ENCODE peak calls at places on chromosome X, in five cellular contexts. O is thoracic aorta, C is GM23248, U is neuronal stem cell, W is mesendoderm. D is an unnamed sample.

GRCh38 chrX:72029473-72030411 is 102.0 kb downstream of the RTL5 start:
- DNase-seq in O (no peak), U (no peak), W (no peak), C (peak; percentile 83), D (no peak)

GRCh38 chrX:63275127-63275526 is 76.0 kb downstream of the SPIN4 start:
- DNase-seq in U (no peak), C (peak; percentile 52), W (peak; percentile 34), O (no peak), D (no peak)

GRCh38 chrX:14030248-14030592 is 528 bp upstream of the GEMIN8 start:
- DNase-seq in U (no peak), O (no peak), W (no peak), C (peak; percentile 78), D (no peak)

GRCh38 chrX:50497067-50497466 is 26.4 kb upstream of the DGKK start:
- DNase-seq in U (peak; percentile 20), W (peak; percentile 18), O (no peak), C (no peak), D (no peak)

GRCh38 chrX:22730542-22730941 is 269.2 kb upstream of the DDX53 start:
- DNase-seq in C (no peak), W (peak; percentile 21), U (no peak), O (no peak), D (no peak)

GRCh38 chrX:130680164-130681035 is 222.6 kb downstream of the ENOX2 start:
- DNase-seq in W (no peak), C (peak; percentile 25), O (no peak), U (no peak), D (no peak)

GRCh38 chrX:37712458-37712857 is 26.9 kb downstream of the XK start:
- DNase-seq in U (no peak), C (peak; percentile 3), O (no peak), W (no peak), D (no peak)

GRCh38 chrX:139044680-139045079 is 333.2 kb upstream of the FGF13 start:
- DNase-seq in W (no peak), U (no peak), C (no peak), O (no peak), D (no peak)

GRCh38 chrX:119495734-119496520 is 27.7 kb downstream of the SLC25A5 start:
- DNase-seq in C (no peak), W (no peak), O (no peak), U (no peak), D (no peak)

GRCh38 chrX:97547873-97548578 is 664.3 kb downstream of the RPA4 start:
- DNase-seq in U (no peak), O (no peak), W (peak; percentile 2), C (no peak), D (no peak)

GRCh38 chrX:107753186-107753585 is 22.4 kb downstream of the TSC22D3 start:
- DNase-seq in C (no peak), O (no peak), W (no peak), U (no peak), D (no peak)

GRCh38 chrX:95318882-95319281 is 1365.8 kb upstream of the DIAPH2 start:
- DNase-seq in W (peak; percentile 59), U (no peak), O (no peak), C (peak; percentile 2), D (no peak)

GRCh38 chrX:139106111-139106510 is 394.6 kb upstream of the FGF13 start:
- DNase-seq in U (no peak), C (peak; percentile 78), W (peak; percentile 18), O (no peak), D (no peak)

GRCh38 chrX:10787264-10787663 is 166.9 kb upstream of the MID1 start:
- DNase-seq in W (no peak), U (no peak), C (no peak), O (no peak), D (no peak)

GRCh38 chrX:54818221-54818620 is 10.7 kb downstream of the MAGED2 start:
- DNase-seq in W (no peak), O (no peak), U (no peak), C (no peak), D (no peak)

GRCh38 chrX:42096262-42096939 is 173.0 kb upstream of the CASK start:
- DNase-seq in O (no peak), C (peak; percentile 85), W (no peak), U (no peak), D (peak; percentile 26)

GRCh38 chrX:130190801-130191200 is 19.0 kb downstream of the RAB33A start:
- DNase-seq in O (no peak), C (no peak), W (no peak), U (no peak), D (no peak)

GRCh38 chrX:53114864-53115549 is 21.1 kb downstream of the KANTR start:
- DNase-seq in C (no peak), U (no peak), W (no peak), O (no peak), D (no peak)

GRCh38 chrX:37685452-37686347 is at the start of gene XK:
- DNase-seq in C (peak; percentile 28), W (peak; percentile 77), O (no peak), U (peak; percentile 11), D (peak; percentile 52)

GRCh38 chrX:127877358-127877757 is 174.8 kb downstream of the ACTRT1 start:
- DNase-seq in O (no peak), W (no peak), U (no peak), C (no peak), D (no peak)

GRCh38 chrX:32749075-32749474 is 462.3 kb downstream of the DMD start:
- DNase-seq in U (no peak), W (no peak), O (no peak), C (no peak), D (no peak)

GRCh38 chrX:41047878-41048534 is 37.2 kb upstream of the USP9X start:
- DNase-seq in W (no peak), C (no peak), U (no peak), O (no peak), D (no peak)

GRCh38 chrX:10110984-10111363 is 45.8 kb upstream of the CLCN4 start:
- DNase-seq in W (no peak), C (peak; percentile 43), U (no peak), O (no peak), D (no peak)

GRCh38 chrX:154061801-154062200 is 35.7 kb downstream of the MECP2 start:
- DNase-seq in U (no peak), O (no peak), C (no peak), W (no peak), D (no peak)
- H3K4me1 ChIP-seq in U (no peaks in the 10 kb centered on the region), O (peaks cover 87% of the 10 kb centered on the region), C (peaks cover 3% of the 10 kb centered on the region), W (no peaks in the 10 kb centered on the region), D (peaks cover 82% of the 10 kb centered on the region)

GRCh38 chrX:24317567-24317966 is 3.7 kb upstream of the SUPT20HL2 start:
- DNase-seq in W (no peak), O (no peak), C (no peak), U (no peak), D (no peak)

DNA sequence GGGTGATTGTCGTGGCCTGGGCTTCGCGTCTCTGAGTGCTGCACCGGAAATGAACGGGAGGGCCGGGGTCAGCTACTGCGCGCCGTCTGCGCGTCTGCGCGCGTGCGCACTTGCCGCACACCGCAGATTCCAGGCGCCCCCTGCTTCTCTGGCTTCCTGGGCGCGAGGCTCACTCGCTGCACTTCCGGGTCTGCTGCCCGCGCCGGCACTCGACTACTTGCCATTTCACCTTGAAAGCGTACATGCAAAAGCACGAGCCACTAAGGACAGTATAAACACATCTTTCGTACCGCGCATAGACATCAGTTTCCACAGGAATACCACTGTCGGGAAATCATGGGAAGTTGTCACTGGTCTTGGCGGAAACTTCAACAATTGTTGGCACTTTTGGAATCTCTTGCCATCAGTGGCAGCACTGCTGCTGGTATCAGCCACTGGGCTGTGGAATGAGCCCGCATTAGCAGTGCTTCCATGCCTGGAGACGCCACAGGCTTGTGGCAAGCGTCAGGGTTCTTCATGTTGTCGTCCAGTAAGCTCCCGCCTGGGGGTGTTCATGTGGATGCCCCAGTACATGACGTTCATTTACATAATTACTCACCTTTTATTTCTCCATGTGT is at the start of gene SUPT20HL2:
- DNase-seq in C (no peak), W (no peak), O (no peak), U (no peak), D (no peak)
- H3K4me1 ChIP-seq in C (no peaks in the 10 kb centered on the region), W (no peaks in the 10 kb centered on the region), O (no peaks in the 10 kb centered on the region), U (no peaks in the 10 kb centered on the region), D (no peaks in the 10 kb centered on the region)

GRCh38 chrX:17588303-17588702 is 149.0 kb upstream of the SCML1 start:
- DNase-seq in C (no peak), U (no peak), W (no peak), O (no peak), D (no peak)

GRCh38 chrX:17595456-17596035 is 141.7 kb upstream of the SCML1 start:
- DNase-seq in C (peak; percentile 73), U (no peak), W (no peak), O (no peak), D (no peak)

GRCh38 chrX:17590892-17591740 is 146.2 kb upstream of the SCML1 start:
- DNase-seq in C (peak; percentile 79), O (no peak), W (peak; percentile 69), U (peak; percentile 15), D (peak; percentile 52)

GRCh38 chrX:17591741-17592110 is 145.6 kb upstream of the SCML1 start:
- DNase-seq in W (no peak), O (no peak), U (no peak), C (peak; percentile 77), D (no peak)

GRCh38 chrX:17592117-17592516 is 145.2 kb upstream of the SCML1 start:
- DNase-seq in O (no peak), W (no peak), U (no peak), C (peak; percentile 53), D (no peak)
- H3K4me1 ChIP-seq in O (peaks cover 46% of the 10 kb centered on the region), W (no peaks in the 10 kb centered on the region), U (no peaks in the 10 kb centered on the region), C (peaks cover 36% of the 10 kb centered on the region), D (peaks cover 19% of the 10 kb centered on the region)

DNA sequence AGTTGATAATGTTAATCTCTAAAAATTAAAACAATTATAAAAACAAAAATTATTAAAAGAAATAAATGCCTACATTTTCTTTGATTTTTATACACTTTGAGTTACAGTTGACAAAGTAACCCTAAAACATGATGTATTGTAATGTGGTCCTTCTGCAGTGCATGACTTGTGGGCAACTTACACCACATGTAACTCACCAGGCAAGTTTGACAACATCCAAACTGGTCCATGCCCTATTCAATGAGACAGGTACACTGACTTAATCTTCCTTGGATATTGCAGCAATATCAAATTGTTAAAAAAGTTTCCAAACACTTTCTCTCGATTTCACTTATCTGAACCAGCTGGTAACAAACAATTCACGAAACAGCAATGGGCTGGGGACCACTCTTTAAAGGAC is 81.5 kb downstream of the FTHL17 start:
- DNase-seq in W (no peak), C (no peak), U (no peak), O (no peak), D (no peak)
- H3K4me1 ChIP-seq in W (no peaks in the 10 kb centered on the region), C (no peaks in the 10 kb centered on the region), U (no peaks in the 10 kb centered on the region), O (no peaks in the 10 kb centered on the region), D (peaks cover 4% of the 10 kb centered on the region)

GRCh38 chrX:24201216-24201615 is 51.7 kb downstream of the ZFX start:
- DNase-seq in W (no peak), U (no peak), O (no peak), C (no peak), D (no peak)
- H3K4me1 ChIP-seq in W (no peaks in the 10 kb centered on the region), U (no peaks in the 10 kb centered on the region), O (peaks cover 28% of the 10 kb centered on the region), C (peaks cover 23% of the 10 kb centered on the region), D (peaks cover 36% of the 10 kb centered on the region)

DNA sequence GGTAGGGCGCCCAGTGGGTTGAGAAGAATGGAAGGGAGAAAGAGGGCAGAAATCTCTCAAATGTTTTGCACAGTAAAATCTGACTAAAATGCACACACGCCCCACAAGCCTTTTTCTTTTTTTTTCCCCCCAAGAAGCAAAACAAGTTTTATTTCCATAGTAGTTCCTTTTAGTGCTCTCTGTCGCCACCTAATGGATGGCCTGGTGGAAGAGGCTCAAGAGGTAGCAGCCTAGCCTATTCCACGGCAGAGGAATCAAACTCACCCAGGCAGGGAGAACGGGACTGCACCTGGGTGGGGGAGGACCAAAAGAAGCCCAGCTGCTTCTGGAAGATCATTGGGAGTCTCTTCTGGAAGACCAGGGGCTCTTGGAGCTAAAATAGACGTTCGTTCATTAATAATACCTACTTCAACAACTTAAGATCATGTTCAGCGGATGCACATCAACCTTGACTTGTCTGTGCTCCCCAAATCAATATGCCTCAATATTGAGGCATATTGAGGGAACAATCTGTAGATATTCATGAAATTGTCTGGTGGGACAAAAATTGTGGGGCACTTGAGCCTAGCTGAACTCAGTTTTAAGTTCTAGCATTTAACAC is 31.6 kb upstream of the IRAK1 start:
- DNase-seq in W (peak; percentile 67), C (peak; percentile 67), O (peak; percentile 34), U (peak; percentile 24), D (peak; percentile 61)
- H3K4me1 ChIP-seq in W (no peaks in the 10 kb centered on the region), C (peaks cover 21% of the 10 kb centered on the region), O (peaks cover 53% of the 10 kb centered on the region), U (no peaks in the 10 kb centered on the region), D (peaks cover 55% of the 10 kb centered on the region)

D was measured in heart left ventricle.